ENCODE peak calls at places on chromosomes 16 and 17, in eight cellular contexts. G is SK-N-SH, R is HCT116, W is GM12878, E is A549, C is H1, F is K562, H is HepG2. Y is an unnamed sample. For H3K4me1, the result is how much of the 10 kb centered on the place peaks cover.

GRCh38 chr16:70757183-70757582 is 43.8 kb downstream of the VAC14 start:
- DNase-seq in G (no peak), R (no peak), W (no peak), E (no peak), C (no peak), F (no peak), H (no peak), Y (no peak)

GRCh38 chr16:88830250-88830649 is 18.5 kb upstream of the APRT start:
- DNase-seq in G (no peak), R (no peak), W (no peak), E (no peak), C (no peak), F (no peak), H (no peak), Y (no peak)

GRCh38 chr17:29595943-29596774 is 3.2 kb downstream of the ANKRD13B start:
- DNase-seq in G (no peak), R (no peak), W (no peak), E (no peak), C (no peak), F (no peak), H (no peak), Y (no peak)

GRCh38 chr16:20767577-20767976 is 3.8 kb downstream of the ACSM3 start:
- DNase-seq in G (no peak), R (no peak), W (no peak), E (no peak), C (no peak), F (no peak), H (peak), Y (no peak)

GRCh38 chr16:19717319-19717718 is 708 bp downstream of the KNOP1 start:
- DNase-seq in G (no peak), R (no peak), W (no peak), E (peak), C (no peak), F (peak), H (no peak), Y (peak)

GRCh38 chr16:87171723-87172122 is 145.5 kb downstream of the C16orf95 start:
- DNase-seq in G (no peak), R (no peak), W (no peak), E (no peak), C (no peak), F (no peak), H (no peak), Y (no peak)

GRCh38 chr16:79212114-79212791 is 388.3 kb downstream of the MAF start:
- DNase-seq in G (no peak), R (no peak), W (no peak), E (no peak), C (no peak), F (no peak), H (no peak), Y (no peak)

GRCh38 chr17:81483862-81484194 is 28.8 kb downstream of the ACTG1 start:
- DNase-seq in G (no peak), R (no peak), W (no peak), E (no peak), C (no peak), F (no peak), H (no peak), Y (no peak)

GRCh38 chr17:75034236-75034908 is 12.4 kb downstream of the ATP5PD start:
- DNase-seq in G (peak), R (peak), W (peak), E (peak), C (peak), F (peak), H (peak), Y (peak)

GRCh38 chr17:61406543-61406845 is 6.9 kb downstream of the TBX2 start:
- DNase-seq in G (no peak), R (no peak), W (no peak), E (no peak), C (no peak), F (no peak), H (no peak), Y (no peak)

GRCh38 chr17:38415250-38416194 is 12.7 kb upstream of the ARHGAP23 start:
- DNase-seq in G (no peak), R (peak), W (peak), E (no peak), C (peak), F (no peak), H (peak), Y (peak)

GRCh38 chr17:4108397-4108796 is 34.4 kb downstream of the ZZEF1 start:
- DNase-seq in G (no peak), R (no peak), W (no peak), E (no peak), C (no peak), F (no peak), H (no peak), Y (no peak)

GRCh38 chr17:66673668-66674276 is 161.1 kb upstream of the CACNG5 start:
- DNase-seq in G (peak), R (peak), W (no peak), E (peak), C (peak), F (peak), H (peak), Y (peak)

GRCh38 chr17:16122697-16123434 is 92.5 kb downstream of the NCOR1 start:
- DNase-seq in G (no peak), R (no peak), W (no peak), E (no peak), C (no peak), F (no peak), H (no peak), Y (peak)

GRCh38 chr16:49019081-49019633 is 262.5 kb downstream of the CBLN1 start:
- DNase-seq in G (no peak), R (no peak), W (no peak), E (no peak), C (peak), F (no peak), H (no peak), Y (peak)

GRCh38 chr17:75087558-75088453 is at the start of gene SLC16A5:
- DNase-seq in G (no peak), R (peak), W (no peak), E (peak), C (peak), F (peak), H (peak), Y (peak)

GRCh38 chr17:4555863-4556646 is 871 bp upstream of the MYBBP1A start:
- DNase-seq in G (peak), R (no peak), W (no peak), E (no peak), C (no peak), F (no peak), H (no peak), Y (no peak)

GRCh38 chr16:85089485-85089884 is 22.8 kb downstream of the CIBAR2 start:
- DNase-seq in G (peak), R (no peak), W (no peak), E (no peak), C (no peak), F (no peak), H (no peak), Y (no peak)

GRCh38 chr16:51164167-51164566 is 13.1 kb upstream of the SALL1 start:
- DNase-seq in G (no peak), R (no peak), W (no peak), E (no peak), C (no peak), F (no peak), H (no peak), Y (peak)

GRCh38 chr17:6286239-6286638 is 148.7 kb downstream of the AIPL1 start:
- DNase-seq in G (no peak), R (peak), W (no peak), E (no peak), C (peak), F (peak), H (peak), Y (no peak)

GRCh38 chr17:1239210-1239609 is 31.0 kb upstream of the BHLHA9 start:
- DNase-seq in G (no peak), R (no peak), W (no peak), E (no peak), C (no peak), F (no peak), H (no peak), Y (peak)

GRCh38 chr17:16141685-16142084 is 73.6 kb downstream of the NCOR1 start:
- DNase-seq in G (no peak), R (no peak), W (no peak), E (no peak), C (no peak), F (no peak), H (no peak), Y (no peak)

GRCh38 chr16:4320571-4321137 is 4.8 kb downstream of the GLIS2 start:
- DNase-seq in G (no peak), R (no peak), W (no peak), E (no peak), C (no peak), F (no peak), H (no peak), Y (no peak)

GRCh38 chr17:34235389-34236028 is 19.6 kb upstream of the CCL2 start:
- DNase-seq in G (no peak), R (no peak), W (no peak), E (no peak), C (no peak), F (no peak), H (no peak), Y (peak)

GRCh38 chr17:72182256-72182890 is 61.6 kb downstream of the SOX9 start:
- DNase-seq in G (no peak), R (no peak), W (no peak), E (peak), C (no peak), F (no peak), H (peak), Y (no peak)

GRCh38 chr17:46053911-46054534 is 55.0 kb downstream of the STH start:
- DNase-seq in G (no peak), R (no peak), W (no peak), E (no peak), C (no peak), F (no peak), H (no peak), Y (peak)

GRCh38 chr17:5203178-5203907 is 11.7 kb upstream of the ZNF594 start:
- DNase-seq in G (no peak), R (no peak), W (no peak), E (no peak), C (no peak), F (no peak), H (no peak), Y (peak)

GRCh38 chr17:43599046-43599395 is 52.9 kb upstream of the ETV4 start:
- DNase-seq in G (no peak), R (no peak), W (no peak), E (no peak), C (no peak), F (no peak), H (no peak), Y (no peak)

GRCh38 chr17:80195671-80196529 is 24.2 kb downstream of the SGSH start:
- DNase-seq in G (peak), R (no peak), W (no peak), E (no peak), C (peak), F (peak), H (peak), Y (no peak)

GRCh38 chr16:68920349-68920748 is 77.0 kb downstream of the TANGO6 start:
- DNase-seq in G (no peak), R (no peak), W (no peak), E (no peak), C (no peak), F (no peak), H (no peak), Y (no peak)

GRCh38 chr17:81460856-81461460 is 51.6 kb downstream of the ACTG1 start:
- DNase-seq in G (no peak), R (no peak), W (no peak), E (no peak), C (no peak), F (peak), H (no peak), Y (no peak)

GRCh38 chr17:79018045-79018695 is 5.8 kb upstream of the C1QTNF1 start:
- DNase-seq in G (no peak), R (no peak), W (no peak), E (no peak), C (no peak), F (no peak), H (no peak), Y (no peak)

GRCh38 chr16:84467709-84468108 is 36.8 kb downstream of the MEAK7 start:
- DNase-seq in G (no peak), R (no peak), W (no peak), E (no peak), C (no peak), F (no peak), H (no peak), Y (no peak)

GRCh38 chr16:53099318-53100130 is 44.7 kb downstream of the CHD9 start:
- DNase-seq in G (peak), R (peak), W (peak), E (peak), C (peak), F (peak), H (peak), Y (peak)

GRCh38 chr17:45127583-45128300 is 4.6 kb downstream of the PLCD3 start:
- DNase-seq in G (no peak), R (no peak), W (no peak), E (no peak), C (no peak), F (no peak), H (peak), Y (peak)

GRCh38 chr16:83992624-83993023 is 24.6 kb downstream of the NECAB2 start:
- DNase-seq in G (no peak), R (no peak), W (no peak), E (no peak), C (no peak), F (no peak), H (no peak), Y (peak)

DNA sequence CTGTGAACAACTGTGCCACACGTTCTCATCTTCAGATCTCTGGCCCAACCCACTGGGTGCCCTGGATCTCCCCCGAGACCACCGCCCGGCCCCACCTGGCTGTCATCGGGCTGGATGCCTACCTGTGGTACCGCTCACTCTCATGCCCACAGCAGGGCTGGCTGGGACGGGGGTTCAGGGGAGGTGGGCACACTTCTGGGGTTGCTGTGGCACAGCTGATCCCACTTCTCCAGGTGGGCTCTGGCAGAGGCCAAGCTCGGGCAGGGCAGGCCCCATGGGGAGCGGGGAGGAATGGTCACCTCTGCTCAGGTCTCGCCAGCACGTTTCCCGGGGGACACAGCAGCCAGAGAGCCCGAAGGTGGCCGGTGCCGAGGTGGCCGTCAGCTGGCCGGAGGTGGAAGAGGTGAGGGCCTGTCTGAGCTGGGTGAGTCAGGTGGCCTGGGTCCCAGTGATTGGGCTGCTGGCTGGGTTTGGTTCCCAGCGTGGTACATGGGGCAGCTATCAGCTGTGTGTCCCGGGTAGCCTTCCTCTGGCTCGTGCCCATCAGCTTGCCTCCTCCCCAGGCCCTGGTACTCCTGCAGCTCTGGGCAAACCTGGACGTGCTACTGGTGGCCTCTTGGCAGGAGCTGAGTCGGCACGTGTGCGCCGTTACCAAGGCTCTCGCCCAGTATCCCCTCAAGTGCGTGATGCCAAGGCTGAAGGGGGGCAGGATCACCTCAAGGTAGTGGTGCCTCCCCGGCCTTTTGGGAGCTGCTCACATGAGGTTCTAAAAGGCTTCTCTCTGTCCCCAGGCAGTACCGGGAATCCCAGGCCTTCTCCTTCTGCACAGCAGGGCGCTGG is 2.3 kb upstream of the MRPS34 start:
- DNase-seq in G (no peak), R (no peak), W (no peak), E (no peak), C (no peak), F (no peak), H (no peak), Y (no peak)
- H3K4me1 ChIP-seq in G (under half), R (under half), W (under half), E (under half), C (under half), F (under half), H (under half), Y (under half)

DNA sequence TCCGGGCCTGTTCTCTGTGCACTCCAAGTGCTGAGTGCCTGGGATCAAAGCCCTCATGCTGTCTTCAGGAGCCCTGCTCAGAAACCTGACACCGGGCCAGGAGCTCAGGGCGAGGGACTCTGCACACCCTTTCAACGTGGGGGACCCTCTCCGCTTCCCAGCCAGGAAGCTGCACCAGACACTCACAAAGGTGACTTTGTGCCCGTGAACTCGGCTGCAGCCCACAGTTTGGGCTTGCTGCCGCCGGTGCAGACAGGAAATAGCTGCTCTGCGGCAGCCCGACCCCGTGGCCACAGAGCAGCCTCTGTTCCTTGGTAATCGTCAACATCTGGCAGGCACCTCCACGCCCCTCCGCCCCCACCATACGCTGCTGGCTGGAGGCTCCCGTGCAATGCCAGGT is 93.4 kb upstream of the METRNL start:
- DNase-seq in G (peak), R (no peak), W (no peak), E (no peak), C (no peak), F (no peak), H (no peak), Y (peak)
- TF ChIP-seq RAD21 in G (no peak), R (no peak), W (no peak), E (no peak), C (no peak), F (no peak), H (no peak), Y (no peak)

GRCh38 chr17:77882481-77883212 is 75.9 kb upstream of the TNRC6C start:
- DNase-seq in G (no peak), R (no peak), W (peak), E (no peak), C (no peak), F (no peak), H (peak), Y (peak)

GRCh38 chr17:77883213-77883650 is 75.3 kb upstream of the TNRC6C start:
- DNase-seq in G (no peak), R (no peak), W (no peak), E (no peak), C (no peak), F (no peak), H (no peak), Y (no peak)

GRCh38 chr17:77881545-77881944 is 77.0 kb upstream of the TNRC6C start:
- DNase-seq in G (peak), R (no peak), W (peak), E (no peak), C (no peak), F (peak), H (no peak), Y (peak)

GRCh38 chr17:77880702-77881450 is 77.6 kb upstream of the TNRC6C start:
- DNase-seq in G (peak), R (no peak), W (no peak), E (no peak), C (no peak), F (no peak), H (no peak), Y (no peak)

DNA sequence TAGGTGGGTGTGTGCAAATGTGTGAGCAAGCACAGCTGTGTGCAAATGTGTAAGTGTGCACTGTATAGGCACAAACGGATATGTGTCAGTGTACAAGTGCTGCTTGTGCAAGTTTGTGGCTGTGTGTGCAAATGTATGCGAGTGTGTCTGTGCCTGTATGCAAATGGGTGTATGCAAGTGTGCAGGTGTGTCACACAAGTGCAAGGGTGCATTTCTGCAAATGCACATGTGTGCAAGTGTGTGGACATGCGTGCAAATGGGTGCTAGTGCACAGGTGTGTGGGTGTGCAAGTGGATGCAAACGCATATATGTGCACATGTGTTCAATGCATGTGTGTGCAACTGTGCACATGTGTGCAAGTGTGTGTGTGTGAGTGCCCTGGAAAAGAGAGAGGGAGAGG is 76.5 kb upstream of the TNRC6C start:
- DNase-seq in G (no peak), R (no peak), W (no peak), E (no peak), C (no peak), F (no peak), H (no peak), Y (no peak)
- H3K4me1 ChIP-seq in G (under half), R (under half), W (under half), E (under half), C (under half), F (under half), H (under half), Y (under half)

DNA sequence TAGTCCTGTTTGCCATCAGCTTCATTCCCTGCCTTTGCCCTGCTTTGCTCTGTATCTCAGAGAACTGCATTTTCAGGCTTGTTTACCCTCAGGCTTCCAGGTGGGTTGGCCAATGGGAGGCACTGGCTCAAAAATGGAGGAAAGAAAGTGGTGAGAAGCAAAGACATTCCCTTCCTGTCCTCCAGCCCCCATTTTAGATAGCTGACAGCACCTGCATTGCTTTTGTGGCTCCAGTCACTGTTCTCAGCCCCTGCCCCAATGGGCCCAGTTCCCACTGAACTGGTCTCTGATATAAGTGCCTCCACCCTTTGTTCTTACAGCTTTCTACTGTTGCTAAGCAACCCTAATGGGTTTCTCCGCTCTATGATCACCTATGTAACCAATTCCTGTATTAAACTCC is 19.4 kb upstream of the SDK2 start:
- DNase-seq in G (no peak), R (no peak), W (no peak), E (no peak), C (no peak), F (no peak), H (no peak), Y (no peak)
- TF ChIP-seq RAD21 in G (no peak), R (no peak), W (no peak), E (no peak), C (no peak), F (no peak), H (no peak), Y (no peak)

GRCh38 chr16:12144355-12144754 is 167.8 kb downstream of the SNX29 start:
- DNase-seq in G (no peak), R (no peak), W (no peak), E (no peak), C (no peak), F (peak), H (no peak), Y (no peak)
- H3K4me1 ChIP-seq in G (under half), R (under half), W (under half), E (under half), C (under half), F (under half), H (under half), Y (under half)

GRCh38 chr16:17359778-17360177 is 111.0 kb downstream of the XYLT1 start:
- DNase-seq in G (peak), R (no peak), W (no peak), E (no peak), C (no peak), F (no peak), H (no peak), Y (peak)
- TF ChIP-seq RAD21 in G (peak), R (no peak), W (no peak), E (no peak), C (no peak), F (no peak), H (no peak), Y (no peak)

GRCh38 chr16:56868175-56868574 is 3.2 kb downstream of the SLC12A3 start:
- DNase-seq in G (no peak), R (no peak), W (no peak), E (no peak), C (no peak), F (no peak), H (no peak), Y (no peak)
- H3K4me1 ChIP-seq in G (under half), R (under half), W (under half), E (under half), C (under half), F (under half), H (under half), Y (under half)